ENCODE peak calls at places on chromosome X, in ten cellular contexts. M is stimulated activated CD8-positive, alpha-beta memory T cell treated with anti-CD3 and anti-CD28 coated beads, Interleukin-12 subunit alpha, Interleukin-12 subunit beta, amount 100 ng/mL, for 4 hours; S is brain microvascular endothelial cell; N is tibial nerve; U is right cardiac atrium; P is AG04450; K is HFF-Myc; I is fibroblast of pulmonary artery; V is amniotic stem cell; L is cortex of kidney. A is an unnamed sample.

GRCh38 chrX:34893741-34894140 is 48.9 kb upstream of the FAM47B start:
- DNase-seq in U (no peak), L (no peak), P (no peak), N (no peak), I (peak), S (no peak), M (no peak), K (no peak), V (no peak), A (no peak)

GRCh38 chrX:105297041-105297440 is 76.5 kb upstream of the TEX13A start:
- DNase-seq in M (no peak), N (no peak), P (no peak), I (no peak), S (no peak), U (no peak), V (no peak), K (no peak), L (no peak), A (no peak)

GRCh38 chrX:102651242-102651967 is at the start of gene GPRASP1:
- DNase-seq in I (peak), K (no peak), N (peak), L (no peak), S (peak), V (no peak), U (peak), M (peak), P (no peak), A (peak)

GRCh38 chrX:30275498-30275897 is 28.6 kb downstream of the MAGEB1 start:
- DNase-seq in K (no peak), L (no peak), U (no peak), M (no peak), N (no peak), V (no peak), P (no peak), S (no peak), I (peak), A (no peak)

GRCh38 chrX:50036481-50036880 is 114.1 kb downstream of the CLCN5 start:
- DNase-seq in L (no peak), U (no peak), I (peak), K (no peak), V (no peak), S (no peak), N (no peak), P (no peak), M (no peak), A (no peak)

GRCh38 chrX:24684048-24684447 is 9.7 kb upstream of the POLA1 start:
- DNase-seq in M (no peak), K (no peak), N (no peak), P (no peak), S (no peak), I (no peak), L (no peak), U (no peak), V (no peak), A (no peak)

GRCh38 chrX:141924293-141924692 is 20.6 kb downstream of the MAGEC1 start:
- DNase-seq in N (no peak), K (no peak), I (no peak), M (no peak), U (no peak), S (no peak), L (no peak), V (no peak), P (no peak), A (no peak)

GRCh38 chrX:97027384-97027922 is 143.7 kb downstream of the RPA4 start:
- DNase-seq in V (no peak), S (no peak), K (no peak), M (no peak), P (no peak), I (no peak), U (no peak), L (no peak), N (no peak), A (no peak)

GRCh38 chrX:133610056-133610455 is 194.8 kb upstream of the GPC4 start:
- DNase-seq in S (no peak), V (no peak), P (no peak), L (no peak), K (no peak), M (no peak), N (no peak), I (no peak), U (no peak), A (no peak)

GRCh38 chrX:113260474-113260873 is 419.8 kb upstream of the AMOT start:
- DNase-seq in S (no peak), N (no peak), V (no peak), I (peak), U (no peak), P (no peak), M (no peak), K (no peak), L (no peak), A (no peak)

A was measured in left cardiac atrium.